ENCODE peak calls at places on chromosome 7, in five cellular contexts. W, D, Q, H and F are unnamed samples.

GRCh38 chr7:23333671-23334246 is 34.6 kb downstream of the MALSU1 start:
- DNase-seq in W (no peak), D (no peak), Q (no peak), H (no peak), F (no peak)

GRCh38 chr7:28584235-28584634 is 171.9 kb downstream of the CREB5 start:
- DNase-seq in W (no peak), D (no peak), Q (no peak), H (no peak), F (no peak)

GRCh38 chr7:33926535-33926934 is 21.2 kb downstream of the BMPER start:
- DNase-seq in W (no peak), D (no peak), Q (no peak), H (no peak), F (no peak)

GRCh38 chr7:150368884-150369739 is 490 bp downstream of the REPIN1 start:
- DNase-seq in W (peak; percentile 77), D (peak; percentile 94), Q (no peak), H (peak; percentile 46), F (peak; percentile 83)

GRCh38 chr7:25656581-25657026 is 428.3 kb upstream of the NPVF start:
- DNase-seq in W (no peak), D (no peak), Q (no peak), H (no peak), F (no peak)

GRCh38 chr7:112873831-112874553 is 83.8 kb upstream of the TMEM168 start:
- DNase-seq in W (no peak), D (no peak), Q (no peak), H (no peak), F (no peak)

GRCh38 chr7:20737840-20738448 is 48.7 kb downstream of the SP8 start:
- DNase-seq in W (peak; percentile 72), D (no peak), Q (no peak), H (no peak), F (no peak)

GRCh38 chr7:17304926-17305325 is 6.5 kb downstream of the AHR start:
- DNase-seq in W (no peak), D (no peak), Q (no peak), H (no peak), F (no peak)

GRCh38 chr7:154996756-154997155 is 6.2 kb downstream of the PAXIP1 start:
- DNase-seq in W (no peak), D (peak; percentile 86), Q (no peak), H (no peak), F (no peak)

GRCh38 chr7:150668472-150668911 is 17.0 kb upstream of the GIMAP2 start:
- DNase-seq in W (no peak), D (no peak), Q (no peak), H (no peak), F (no peak)

GRCh38 chr7:5448378-5449042 is 24.9 kb upstream of the TNRC18 start:
- DNase-seq in W (no peak), D (peak; percentile 79), Q (no peak), H (no peak), F (no peak)

GRCh38 chr7:127066974-127067373 is 185.8 kb downstream of the GRM8 start:
- DNase-seq in W (peak; percentile 4), D (peak; percentile 69), Q (no peak), H (no peak), F (peak; percentile 36)

GRCh38 chr7:66930341-66930740 is 9.3 kb downstream of the TMEM248 start:
- DNase-seq in W (no peak), D (peak; percentile 84), Q (peak; percentile 34), H (peak; percentile 73), F (peak; percentile 63)

GRCh38 chr7:125516194-125516593 is 586.6 kb upstream of the POT1 start:
- DNase-seq in W (no peak), D (no peak), Q (no peak), H (no peak), F (no peak)

GRCh38 chr7:36312064-36312914 is 77.4 kb upstream of the ANLN start:
- DNase-seq in W (peak; percentile 53), D (peak; percentile 83), Q (no peak), H (peak; percentile 66), F (peak; percentile 68)

GRCh38 chr7:151452141-151452571 is 12.2 kb upstream of the CRYGN start:
- DNase-seq in W (no peak), D (no peak), Q (no peak), H (no peak), F (no peak)

GRCh38 chr7:103380395-103381191 is 33.1 kb downstream of the PSMC2 start:
- DNase-seq in W (peak; percentile 38), D (no peak), Q (no peak), H (no peak), F (no peak)

GRCh38 chr7:26180792-26181198 is 19.8 kb downstream of the HNRNPA2B1 start:
- DNase-seq in W (no peak), D (no peak), Q (no peak), H (no peak), F (no peak)

GRCh38 chr7:6241607-6241973 is 30.8 kb downstream of the CYTH3 start:
- DNase-seq in W (no peak), D (no peak), Q (no peak), H (no peak), F (no peak)

GRCh38 chr7:125934965-125935364 is 1005.3 kb upstream of the POT1 start:
- DNase-seq in W (no peak), D (no peak), Q (no peak), H (no peak), F (no peak)

GRCh38 chr7:122844191-122844988 is 41.9 kb downstream of the CADPS2 start:
- DNase-seq in W (peak; percentile 63), D (no peak), Q (no peak), H (no peak), F (no peak)

GRCh38 chr7:94050046-94050445 is 45.9 kb upstream of the BET1 start:
- DNase-seq in W (no peak), D (no peak), Q (no peak), H (no peak), F (no peak)

GRCh38 chr7:44308741-44309270 is 16.6 kb downstream of the CAMK2B start:
- DNase-seq in W (no peak), D (no peak), Q (no peak), H (peak; percentile 10), F (no peak)

GRCh38 chr7:142997590-142997989 is 29.3 kb downstream of the OR9A2 start:
- DNase-seq in W (no peak), D (no peak), Q (no peak), H (peak; percentile 14), F (no peak)

GRCh38 chr7:101630591-101630990 is 1.5 kb upstream of the MYL10 start:
- DNase-seq in W (no peak), D (no peak), Q (no peak), H (no peak), F (no peak)

GRCh38 chr7:91137447-91137846 is 126.8 kb upstream of the FZD1 start:
- DNase-seq in W (no peak), D (no peak), Q (no peak), H (no peak), F (no peak)

GRCh38 chr7:74501298-74501697 is 47.6 kb downstream of the GTF2IRD1 start:
- DNase-seq in W (no peak), D (peak; percentile 56), Q (no peak), H (no peak), F (no peak)

GRCh38 chr7:43844257-43844656 is 25.1 kb downstream of the MRPS24 start:
- DNase-seq in W (no peak), D (no peak), Q (no peak), H (no peak), F (no peak)

GRCh38 chr7:128911441-128912031 is 1.0 kb upstream of the KCP start:
- DNase-seq in W (no peak), D (peak; percentile 77), Q (no peak), H (no peak), F (peak; percentile 45)

GRCh38 chr7:96246972-96247371 is 74.9 kb downstream of the SLC25A13 start:
- DNase-seq in W (no peak), D (no peak), Q (no peak), H (no peak), F (no peak)

GRCh38 chr7:155825346-155825745 is 13.1 kb upstream of the SHH start:
- DNase-seq in W (no peak), D (no peak), Q (no peak), H (no peak), F (no peak)

GRCh38 chr7:83486957-83487356 is 162.0 kb downstream of the SEMA3E start:
- DNase-seq in W (no peak), D (no peak), Q (no peak), H (no peak), F (no peak)

GRCh38 chr7:111638048-111638447 is 75.8 kb upstream of the IMMP2L start:
- DNase-seq in W (no peak), D (no peak), Q (no peak), H (no peak), F (no peak)

GRCh38 chr7:1899201-1899600 is 229.1 kb downstream of the ELFN1 start:
- DNase-seq in W (no peak), D (no peak), Q (no peak), H (no peak), F (no peak)

GRCh38 chr7:92723978-92724377 is 112.4 kb downstream of the CDK6 start:
- DNase-seq in W (no peak), D (peak; percentile 72), Q (peak; percentile 39), H (no peak), F (peak; percentile 25)

GRCh38 chr7:121286742-121287699 is 41.8 kb upstream of the WNT16 start:
- DNase-seq in W (no peak), D (no peak), Q (no peak), H (no peak), F (no peak)
- TF ChIP-seq CREB1 in W (no peak), D (no peak), Q (no peak), H (no peak), F (no peak)

GRCh38 chr7:47458057-47458456 is 123.9 kb downstream of the TNS3 start:
- DNase-seq in W (peak; percentile 37), D (no peak), Q (no peak), H (no peak), F (no peak)
- TF ChIP-seq CREB1 in W (no peak), D (no peak), Q (no peak), H (no peak), F (no peak)

GRCh38 chr7:157013101-157013500 is 2.6 kb upstream of the MNX1 start:
- DNase-seq in W (no peak), D (no peak), Q (no peak), H (no peak), F (no peak)
- TF ChIP-seq CREB1 in W (no peak), D (no peak), Q (no peak), H (no peak), F (no peak)

DNA sequence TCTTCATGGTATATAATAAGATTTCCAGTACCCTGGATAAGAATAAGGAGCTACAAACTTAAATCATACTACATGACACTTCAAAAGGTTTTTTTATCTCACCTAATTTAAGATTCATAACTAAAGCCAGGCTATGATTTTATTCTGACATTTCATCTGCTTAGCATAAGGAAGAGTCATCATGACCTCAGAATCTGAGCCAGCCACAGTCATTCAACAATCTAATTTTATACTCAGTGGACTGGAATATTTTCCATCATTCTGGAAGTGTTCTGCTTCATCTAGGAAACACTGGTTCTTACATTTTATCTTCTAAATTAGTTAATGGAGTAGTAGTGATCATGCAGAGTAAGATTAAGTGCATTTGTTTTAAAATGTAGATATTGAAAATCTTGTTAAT is 102.1 kb upstream of the KCND2 start:
- DNase-seq in W (no peak), D (no peak), Q (no peak), H (no peak), F (no peak)
- TF ChIP-seq CREB1 in W (no peak), D (no peak), Q (no peak), H (no peak), F (no peak)

GRCh38 chr7:45328397-45329080 is 170.9 kb downstream of the RAMP3 start:
- DNase-seq in W (no peak), D (no peak), Q (no peak), H (no peak), F (no peak)
- TF ChIP-seq CREB1 in W (no peak), D (no peak), Q (no peak), H (no peak), F (no peak)